ENCODE peak calls at places on chromosomes 11 and 22, in four cellular contexts. L is stimulated activated CD4-positive, alpha-beta T cell treated with anti-CD3 and anti-CD28 coated beads, Interleukin-1b, Interleukin-23, amount 100 ng/mL, for 24 hours; Y is left lung; Z is ACHN. J is an unnamed sample.

GRCh38 chr11:108733479-108734116 is 68.7 kb downstream of the DDX10 start:
- DNase-seq in L (no peak), Y (no peak), Z (no peak), J (peak)

GRCh38 chr11:128660957-128661356 is 32.9 kb upstream of the FLI1 start:
- DNase-seq in L (no peak), Y (no peak), Z (no peak), J (peak)

GRCh38 chr22:44261861-44262595 is 50.7 kb downstream of the SHISAL1 start:
- DNase-seq in L (no peak), Y (no peak), Z (no peak), J (no peak)

GRCh38 chr22:20099099-20099711 is 16.7 kb upstream of the RANBP1 start:
- DNase-seq in L (no peak), Y (no peak), Z (no peak), J (no peak)

GRCh38 chr22:41447435-41448188 is 1.0 kb upstream of the TOB2 start:
- DNase-seq in L (peak), Y (peak), Z (peak), J (peak)

GRCh38 chr11:34086554-34087278 is 18.7 kb upstream of the NAT10 start:
- DNase-seq in L (no peak), Y (no peak), Z (no peak), J (no peak)

GRCh38 chr11:11582261-11582701 is 39.5 kb downstream of the GALNT18 start:
- DNase-seq in L (no peak), Y (no peak), Z (no peak), J (peak)

GRCh38 chr22:27732841-27733240 is 68.7 kb downstream of the MN1 start:
- DNase-seq in L (no peak), Y (no peak), Z (no peak), J (no peak)

GRCh38 chr11:3163241-3163981 is 1.7 kb downstream of the OSBPL5 start:
- DNase-seq in L (no peak), Y (peak), Z (no peak), J (no peak)

GRCh38 chr11:57425565-57426438 is 1.1 kb downstream of the SLC43A3 start:
- DNase-seq in L (no peak), Y (peak), Z (no peak), J (peak)

GRCh38 chr11:48124880-48125279 is 91.7 kb upstream of the OR4B1 start:
- DNase-seq in L (no peak), Y (no peak), Z (no peak), J (no peak)

J was measured in fibroblast of pulmonary artery.